ENCODE peak calls at places on chromosome 5, in seven cellular contexts. U is GM10248, H is body of pancreas, A is kidney epithelial cell, Y is GM06990, R is AG09319, D is fibroblast of pulmonary artery. W is an unnamed sample.

GRCh38 chr5:565782-566445 is 41.7 kb upstream of the SLC9A3 start:
- DNase-seq in A (no peak), D (peak; percentile 12), Y (no peak), R (no peak), U (no peak), H (peak; percentile 31), W (peak; percentile 45)

GRCh38 chr5:63401434-63402046 is 560.7 kb downstream of the HTR1A start:
- DNase-seq in R (no peak), A (no peak), D (peak; percentile 55), H (peak; percentile 66), Y (no peak), U (peak; percentile 5), W (peak; percentile 57)

GRCh38 chr5:50889790-50890189 is 223.4 kb downstream of the PARP8 start:
- DNase-seq in H (no peak), R (no peak), Y (no peak), D (no peak), A (no peak), U (no peak), W (no peak)

GRCh38 chr5:111043712-111044506 is 27.6 kb upstream of the TSLP start:
- DNase-seq in A (no peak), H (no peak), R (no peak), D (peak; percentile 14), U (no peak), Y (no peak), W (no peak)

GRCh38 chr5:169648725-169649124 is 11.7 kb downstream of the DOCK2 start:
- DNase-seq in D (peak; percentile 62), A (no peak), U (no peak), H (peak; percentile 11), R (no peak), Y (no peak), W (no peak)

GRCh38 chr5:6029811-6030271 is 348.5 kb downstream of the MED10 start:
- DNase-seq in R (no peak), A (no peak), Y (no peak), H (no peak), D (no peak), U (no peak), W (no peak)

GRCh38 chr5:115333164-115333563 is 36.7 kb upstream of the CCDC112 start:
- DNase-seq in R (no peak), H (no peak), A (no peak), Y (peak; percentile 17), D (no peak), U (no peak), W (no peak)

GRCh38 chr5:141465351-141465750 is 10.4 kb upstream of the PCDHGC3 start:
- DNase-seq in H (no peak), Y (no peak), A (no peak), D (peak; percentile 46), R (no peak), U (no peak), W (no peak)

GRCh38 chr5:93926831-93927600 is 185.6 kb upstream of the POU5F2 start:
- DNase-seq in A (no peak), U (no peak), R (no peak), Y (no peak), D (no peak), H (no peak), W (no peak)

GRCh38 chr5:173925449-173926071 is 37.4 kb downstream of the CPEB4 start:
- DNase-seq in U (peak; percentile 28), A (no peak), H (peak; percentile 46), D (peak; percentile 69), R (peak; percentile 5), Y (no peak), W (peak; percentile 66)

GRCh38 chr5:3538886-3539285 is 56.7 kb upstream of the IRX1 start:
- DNase-seq in U (no peak), R (no peak), D (no peak), Y (no peak), A (no peak), H (no peak), W (no peak)

GRCh38 chr5:117089001-117089400 is 514.4 kb upstream of the SEMA6A start:
- DNase-seq in U (no peak), Y (no peak), A (no peak), H (no peak), R (no peak), D (no peak), W (no peak)

DNA sequence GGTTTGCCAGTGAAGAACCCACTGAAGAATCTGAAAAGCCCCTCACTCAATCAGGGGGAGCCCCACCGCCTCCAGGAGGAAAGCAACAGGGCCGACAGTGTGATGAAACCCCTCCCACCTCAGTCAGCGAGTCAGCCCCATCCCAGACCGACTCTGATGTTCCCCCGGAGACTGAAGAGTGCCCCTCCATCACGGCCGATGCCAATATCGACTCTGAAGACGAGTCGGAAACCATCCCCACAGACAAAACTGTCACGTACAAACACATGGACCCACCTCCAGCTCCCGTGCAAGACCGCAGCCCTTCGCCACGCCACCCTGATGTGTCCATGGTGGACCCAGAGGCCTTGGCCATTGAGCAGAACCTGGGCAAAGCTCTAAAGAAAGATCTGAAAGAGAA is 92.4 kb downstream of the MAP1B start:
- DNase-seq in R (no peak), A (no peak), Y (no peak), D (no peak), H (no peak), U (no peak), W (no peak)
- TF ChIP-seq CTCF in R (no peak), A (no peak), Y (no peak), D (no peak), H (no peak), U (no peak), W (no peak)

GRCh38 chr5:14945450-14945849 is 73.9 kb upstream of the ANKH start:
- DNase-seq in H (no peak), R (no peak), A (no peak), Y (no peak), D (no peak), U (no peak), W (no peak)

GRCh38 chr5:14945021-14945420 is 73.4 kb upstream of the ANKH start:
- DNase-seq in A (no peak), R (no peak), Y (no peak), D (no peak), H (no peak), U (no peak), W (no peak)

GRCh38 chr5:14948341-14948830 is 76.8 kb upstream of the ANKH start:
- DNase-seq in R (no peak), D (no peak), Y (no peak), A (no peak), H (no peak), U (no peak), W (no peak)

GRCh38 chr5:14942212-14942611 is 70.6 kb upstream of the ANKH start:
- DNase-seq in D (no peak), A (no peak), Y (no peak), H (no peak), U (no peak), R (no peak), W (no peak)

GRCh38 chr5:14946813-14947640 is 75.4 kb upstream of the ANKH start:
- DNase-seq in H (peak; percentile 54), A (no peak), U (peak; percentile 20), Y (no peak), D (peak; percentile 22), R (no peak), W (peak; percentile 55)
- TF ChIP-seq CTCF in H (peak; percentile 36), A (peak; percentile 43), U (peak; percentile 37), Y (peak; percentile 58), D (peak; percentile 38), R (peak; percentile 20), W (peak; percentile 56)

GRCh38 chr5:61328791-61329617 is 3.1 kb upstream of the ZSWIM6 start:
- DNase-seq in H (no peak), Y (no peak), D (no peak), R (no peak), U (no peak), A (no peak), W (no peak)

GRCh38 chr5:61330879-61331406 is 1.1 kb upstream of the ZSWIM6 start:
- DNase-seq in A (no peak), R (no peak), H (peak; percentile 87), Y (peak; percentile 87), D (peak; percentile 83), U (peak; percentile 46), W (peak; percentile 79)

GRCh38 chr5:61330341-61330878 is 1.6 kb upstream of the ZSWIM6 start:
- DNase-seq in U (no peak), D (peak; percentile 60), Y (no peak), A (no peak), H (peak; percentile 39), R (no peak), W (peak; percentile 81)

GRCh38 chr5:61329729-61330128 is 2.3 kb upstream of the ZSWIM6 start:
- DNase-seq in R (no peak), H (no peak), Y (peak; percentile 26), U (peak; percentile 31), A (no peak), D (peak; percentile 14), W (no peak)

DNA sequence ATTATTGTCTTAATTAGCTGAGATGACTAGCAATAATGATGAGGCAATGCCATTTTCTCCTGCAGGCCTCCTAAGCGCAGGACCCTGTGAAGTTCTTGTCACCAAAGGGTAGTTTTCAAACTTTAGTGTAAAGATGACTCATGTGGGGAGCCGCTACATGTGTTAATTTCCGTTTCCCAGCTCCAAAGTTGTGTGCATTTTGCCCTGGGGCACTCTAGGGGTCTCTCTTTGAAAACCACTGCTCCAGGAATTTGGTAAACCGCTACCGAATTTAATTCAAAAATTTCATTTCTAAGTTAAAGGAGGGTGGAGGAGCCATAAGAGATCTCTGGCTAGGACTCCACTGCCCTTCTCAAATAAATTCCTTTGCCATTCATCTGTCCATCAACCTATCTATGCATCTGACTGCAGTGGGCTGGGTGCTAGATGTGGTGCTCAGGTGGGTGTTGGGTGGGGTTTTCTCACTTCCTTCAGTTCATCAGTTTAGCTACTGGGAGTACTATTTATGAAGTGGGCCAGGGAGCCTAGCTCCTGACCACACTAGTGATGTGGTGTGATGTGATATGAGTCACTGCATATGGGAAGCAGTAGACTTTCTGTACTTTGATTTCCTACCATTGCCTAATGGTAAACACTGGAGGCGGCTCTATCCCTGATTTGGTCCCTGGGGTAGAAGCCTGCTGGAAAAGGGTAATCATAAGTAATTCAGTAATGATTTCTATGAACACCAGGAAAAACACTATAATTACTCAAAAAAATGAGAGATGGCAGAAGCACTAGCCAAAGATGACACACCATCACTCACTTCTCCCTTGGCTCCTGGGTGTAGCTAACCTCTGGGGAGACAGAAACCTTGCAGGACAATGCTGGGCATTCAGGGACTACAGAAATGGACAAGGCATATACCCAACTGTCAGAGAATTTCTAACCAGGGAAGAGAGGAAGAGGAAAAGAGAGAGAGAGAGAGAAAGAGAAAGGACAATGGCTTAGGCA is 4.0 kb upstream of the ZSWIM6 start:
- DNase-seq in D (peak; percentile 85), H (no peak), R (no peak), U (peak; percentile 52), Y (peak; percentile 37), A (no peak), W (no peak)
- TF ChIP-seq CTCF in D (peak; percentile 17), H (no peak), R (no peak), U (no peak), Y (peak; percentile 12), A (no peak), W (no peak)

GRCh38 chr5:119583684-119584083 is 45.7 kb upstream of the FAM170A start:
- DNase-seq in D (peak; percentile 2), Y (no peak), H (no peak), A (no peak), U (peak; percentile 14), R (no peak), W (no peak)

GRCh38 chr5:119582987-119583386 is 46.4 kb upstream of the FAM170A start:
- DNase-seq in Y (no peak), A (no peak), H (no peak), D (no peak), U (no peak), R (no peak), W (no peak)

DNA sequence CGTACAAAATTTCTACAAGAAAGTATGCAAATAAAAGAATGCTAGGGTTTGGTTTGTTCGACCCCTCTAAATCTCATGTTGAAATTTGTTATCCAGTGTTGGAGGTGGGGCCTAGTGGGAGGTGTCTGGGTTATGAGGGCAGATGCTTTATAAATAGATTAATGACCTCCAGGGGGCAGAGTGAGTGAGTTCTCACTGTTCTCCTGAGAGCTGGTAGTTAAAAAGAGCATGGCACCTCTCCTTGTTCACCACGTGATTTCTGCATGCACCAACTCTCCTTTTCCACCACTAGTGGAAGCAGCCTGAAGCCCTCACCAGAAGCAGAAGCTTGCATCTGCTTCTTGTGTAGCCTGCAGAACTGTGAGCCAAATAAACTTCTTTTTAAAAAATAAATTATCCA is 50.4 kb upstream of the FAM170A start:
- DNase-seq in D (peak; percentile 15), R (no peak), A (no peak), U (peak; percentile 14), H (peak; percentile 54), Y (peak; percentile 16), W (no peak)
- TF ChIP-seq CTCF in D (no peak), R (no peak), A (peak; percentile 20), U (no peak), H (peak; percentile 46), Y (peak; percentile 43), W (no peak)